ENCODE peak calls at places on chromosomes 1 and 21, in eight cellular contexts. X, U, P, N, B, C, I and E are unnamed samples.

GRCh38 chr1:53541263-53541625 is 82.0 kb downstream of the DMRTB1 start:
- DNase-seq in X (no peak), U (no peak), P (no peak), N (no peak), B (no peak), C (no peak), I (peak; percentile 55), E (no peak)

GRCh38 chr1:112141923-112142322 is 152.5 kb upstream of the KCND3 start:
- DNase-seq in X (no peak), U (no peak), P (no peak), N (no peak), B (no peak), C (no peak), I (no peak), E (no peak)

GRCh38 chr1:226134170-226135058 is 52.1 kb downstream of the ACBD3 start:
- DNase-seq in X (no peak), U (peak; percentile 13), P (no peak), N (no peak), B (no peak), C (peak; percentile 27), I (no peak), E (peak; percentile 36)

GRCh38 chr1:1677718-1678580 is 14.6 kb downstream of the SLC35E2B start:
- DNase-seq in X (no peak), U (no peak), P (no peak), N (no peak), B (no peak), C (no peak), I (no peak), E (no peak)

GRCh38 chr1:60345621-60346020 is 272.1 kb upstream of the C1orf87 start:
- DNase-seq in X (no peak), U (no peak), P (no peak), N (no peak), B (no peak), C (no peak), I (no peak), E (no peak)

GRCh38 chr1:93871356-93871755 is 7.7 kb downstream of the DNTTIP2 start:
- DNase-seq in X (no peak), U (no peak), P (no peak), N (no peak), B (no peak), C (no peak), I (no peak), E (no peak)

GRCh38 chr1:206971029-206971655 is 882 bp upstream of the FCAMR start:
- DNase-seq in X (no peak), U (no peak), P (no peak), N (no peak), B (no peak), C (no peak), I (no peak), E (no peak)

GRCh38 chr1:112767646-112768045 is 52.5 kb upstream of the PPM1J start:
- DNase-seq in X (no peak), U (no peak), P (no peak), N (no peak), B (no peak), C (no peak), I (no peak), E (no peak)

GRCh38 chr1:227472772-227473171 is 90.6 kb upstream of the ZNF678 start:
- DNase-seq in X (no peak), U (no peak), P (no peak), N (no peak), B (no peak), C (no peak), I (no peak), E (no peak)

GRCh38 chr1:216841165-216841564 is 117.9 kb upstream of the ESRRG start:
- DNase-seq in X (no peak), U (no peak), P (no peak), N (no peak), B (no peak), C (no peak), I (no peak), E (no peak)

GRCh38 chr1:204977327-204977726 is 65.7 kb upstream of the CNTN2 start:
- DNase-seq in X (no peak), U (no peak), P (no peak), N (no peak), B (no peak), C (no peak), I (no peak), E (no peak)

GRCh38 chr1:8431028-8431427 is 113.1 kb downstream of the SLC45A1 start:
- DNase-seq in X (no peak), U (no peak), P (no peak), N (no peak), B (peak; percentile 66), C (no peak), I (no peak), E (no peak)

GRCh38 chr1:92679980-92680379 is 104.9 kb downstream of the EVI5 start:
- DNase-seq in X (no peak), U (no peak), P (no peak), N (no peak), B (no peak), C (no peak), I (no peak), E (no peak)

GRCh38 chr1:176466514-176466913 is 3.5 kb downstream of the PAPPA2 start:
- DNase-seq in X (no peak), U (no peak), P (no peak), N (no peak), B (peak; percentile 78), C (no peak), I (no peak), E (no peak)

GRCh38 chr1:180165509-180166435 is 11.1 kb downstream of the QSOX1 start:
- DNase-seq in X (no peak), U (no peak), P (no peak), N (no peak), B (no peak), C (no peak), I (no peak), E (no peak)

GRCh38 chr1:221816899-221817298 is 75.0 kb upstream of the DUSP10 start:
- DNase-seq in X (no peak), U (no peak), P (no peak), N (peak; percentile 99), B (no peak), C (no peak), I (no peak), E (no peak)

GRCh38 chr21:16082038-16082816 is 352.4 kb downstream of the USP25 start:
- DNase-seq in X (no peak), U (no peak), P (no peak), N (peak; percentile 22), B (no peak), C (no peak), I (no peak), E (no peak)

GRCh38 chr21:31490471-31490870 is 146.4 kb upstream of the TIAM1 start:
- DNase-seq in X (no peak), U (no peak), P (no peak), N (no peak), B (no peak), C (no peak), I (no peak), E (no peak)

GRCh38 chr1:212118872-212119260 is 83.3 kb downstream of the DTL start:
- DNase-seq in X (no peak), U (no peak), P (no peak), N (no peak), B (no peak), C (no peak), I (no peak), E (no peak)

GRCh38 chr21:15058718-15059316 is 6.0 kb downstream of the NRIP1 start:
- DNase-seq in X (no peak), U (no peak), P (no peak), N (peak; percentile 68), B (no peak), C (no peak), I (no peak), E (no peak)

GRCh38 chr1:62841587-62842169 is 57.7 kb downstream of the ATG4C start:
- DNase-seq in X (peak; percentile 15), U (no peak), P (no peak), N (peak; percentile 75), B (no peak), C (no peak), I (no peak), E (no peak)

GRCh38 chr1:208252126-208252853 is 8.1 kb upstream of the PLXNA2 start:
- DNase-seq in X (peak; percentile 72), U (peak; percentile 58), P (peak; percentile 66), N (no peak), B (peak; percentile 87), C (no peak), I (no peak), E (no peak)

GRCh38 chr1:163315773-163316374 is 5.9 kb upstream of the NUF2 start:
- DNase-seq in X (peak; percentile 26), U (peak; percentile 16), P (peak; percentile 16), N (peak; percentile 68), B (peak; percentile 58), C (no peak), I (no peak), E (no peak)

GRCh38 chr1:31033573-31033972 is 31.9 kb downstream of the PUM1 start:
- DNase-seq in X (no peak), U (no peak), P (no peak), N (no peak), B (no peak), C (no peak), I (no peak), E (no peak)
- H3K4me1 ChIP-seq in X (no peaks in the 10 kb centered on the region), U (no peaks in the 10 kb centered on the region), P (peaks cover 9% of the 10 kb centered on the region), N (peaks cover 8% of the 10 kb centered on the region), B (no peaks in the 10 kb centered on the region), C (peaks cover 31% of the 10 kb centered on the region), I (peaks cover 20% of the 10 kb centered on the region), E (no peaks in the 10 kb centered on the region)

GRCh38 chr1:27235827-27236226 is 1.4 kb downstream of the WDTC1 start:
- DNase-seq in X (no peak), U (no peak), P (no peak), N (peak; percentile 20), B (no peak), C (no peak), I (no peak), E (no peak)
- H3K4me3 ChIP-seq in X (no peak overlapping the region), U (peak overlapping the region; percentile 97), P (peak overlapping the region; percentile 99), N (peak overlapping the region; percentile 55), B (peak overlapping the region; percentile 95), C (no peak overlapping the region), I (peak overlapping the region; percentile 87), E (peak overlapping the region; percentile 95)

GRCh38 chr1:43625063-43625780 is 24.7 kb upstream of the KDM4A start:
- DNase-seq in X (no peak), U (no peak), P (no peak), N (no peak), B (no peak), C (no peak), I (peak; percentile 43), E (no peak)

GRCh38 chr1:43621386-43621785 is 28.6 kb upstream of the KDM4A start:
- DNase-seq in X (no peak), U (no peak), P (no peak), N (no peak), B (no peak), C (no peak), I (peak; percentile 15), E (no peak)

GRCh38 chr1:43622471-43622870 is 27.5 kb upstream of the KDM4A start:
- DNase-seq in X (no peak), U (no peak), P (peak; percentile 62), N (peak; percentile 50), B (no peak), C (no peak), I (peak; percentile 32), E (no peak)

GRCh38 chr1:43621861-43622260 is 28.1 kb upstream of the KDM4A start:
- DNase-seq in X (no peak), U (no peak), P (no peak), N (no peak), B (no peak), C (no peak), I (peak; percentile 56), E (no peak)

GRCh38 chr1:43622901-43623780 is 26.8 kb upstream of the KDM4A start:
- DNase-seq in X (no peak), U (no peak), P (peak; percentile 30), N (no peak), B (no peak), C (no peak), I (peak; percentile 18), E (no peak)
- H3K36me3 ChIP-seq in X (peaks cover 42% of the 10 kb centered on the region), U (no peaks in the 10 kb centered on the region), P (no peaks in the 10 kb centered on the region), N (peaks cover 41% of the 10 kb centered on the region), B (peaks cover 43% of the 10 kb centered on the region), C (no peaks in the 10 kb centered on the region), I (peaks cover 13% of the 10 kb centered on the region), E (peaks cover 6% of the 10 kb centered on the region)

GRCh38 chr1:6185151-6185550 is 5.0 kb upstream of the CHD5 start:
- DNase-seq in X (no peak), U (no peak), P (no peak), N (peak; percentile 82), B (no peak), C (no peak), I (no peak), E (no peak)
- H3K4me1 ChIP-seq in X (no peaks in the 10 kb centered on the region), U (peaks cover 8% of the 10 kb centered on the region), P (no peaks in the 10 kb centered on the region), N (peaks cover 14% of the 10 kb centered on the region), B (no peaks in the 10 kb centered on the region), C (no peaks in the 10 kb centered on the region), I (no peaks in the 10 kb centered on the region), E (no peaks in the 10 kb centered on the region)